ENCODE peak calls at places on chromosome 5, in six cellular contexts. U is uterus, M is tibial artery, O is neural progenitor cell, H is GM12865, Z is heart left ventricle. K is an unnamed sample.

GRCh38 chr5:59079622-59080620 is 497.0 kb downstream of the RAB3C start:
- DNase-seq in U (no peak), M (no peak), O (no peak), H (no peak), Z (no peak), K (no peak)

GRCh38 chr5:80191991-80192398 is 63.9 kb downstream of the SERINC5 start:
- DNase-seq in U (peak; percentile 24), M (no peak), O (peak; percentile 67), H (no peak), Z (peak; percentile 73), K (peak; percentile 43)

GRCh38 chr5:156383510-156383909 is 56.5 kb downstream of the SGCD start:
- DNase-seq in U (no peak), M (no peak), O (no peak), H (no peak), Z (no peak), K (no peak)

GRCh38 chr5:171355302-171355724 is 32.3 kb upstream of the NPM1 start:
- DNase-seq in U (no peak), M (no peak), O (no peak), H (peak; percentile 78), Z (no peak), K (no peak)

GRCh38 chr5:178116406-178116885 is 3.1 kb downstream of the N4BP3 start:
- DNase-seq in U (no peak), M (no peak), O (no peak), H (peak; percentile 88), Z (peak; percentile 56), K (no peak)

GRCh38 chr5:398475-399295 is 44.3 kb upstream of the EXOC3 start:
- DNase-seq in U (no peak), M (no peak), O (no peak), H (no peak), Z (peak; percentile 63), K (no peak)

GRCh38 chr5:128770907-128771306 is 194.4 kb upstream of the SLC27A6 start:
- DNase-seq in U (no peak), M (no peak), O (no peak), H (no peak), Z (no peak), K (no peak)

GRCh38 chr5:14767942-14768837 is 103.4 kb downstream of the ANKH start:
- DNase-seq in U (no peak), M (no peak), O (no peak), H (no peak), Z (no peak), K (no peak)

GRCh38 chr5:72677447-72677846 is 139.0 kb upstream of the TNPO1 start:
- DNase-seq in U (no peak), M (no peak), O (no peak), H (no peak), Z (no peak), K (no peak)

GRCh38 chr5:139064613-139065012 is 133.6 kb downstream of the SIL1 start:
- DNase-seq in U (no peak), M (no peak), O (no peak), H (no peak), Z (no peak), K (peak; percentile 69)

GRCh38 chr5:50751064-50751657 is 84.7 kb downstream of the PARP8 start:
- DNase-seq in U (no peak), M (no peak), O (peak; percentile 74), H (peak; percentile 72), Z (no peak), K (peak; percentile 73)

GRCh38 chr5:76679231-76679630 is 36.7 kb upstream of the F2R start:
- DNase-seq in U (peak; percentile 34), M (no peak), O (no peak), H (no peak), Z (no peak), K (no peak)

GRCh38 chr5:60959156-60959555 is 14.2 kb downstream of the NDUFAF2 start:
- DNase-seq in U (no peak), M (no peak), O (no peak), H (peak; percentile 9), Z (no peak), K (peak; percentile 15)

GRCh38 chr5:153629027-153629426 is 138.6 kb downstream of the GRIA1 start:
- DNase-seq in U (no peak), M (peak; percentile 49), O (peak; percentile 58), H (no peak), Z (no peak), K (no peak)

GRCh38 chr5:163379298-163380155 is 57.9 kb upstream of the CCNG1 start:
- DNase-seq in U (no peak), M (no peak), O (no peak), H (no peak), Z (no peak), K (peak; percentile 66)

GRCh38 chr5:150497274-150497988 is 10.5 kb upstream of the NDST1 start:
- DNase-seq in U (peak; percentile 64), M (peak; percentile 83), O (no peak), H (no peak), Z (no peak), K (peak; percentile 67)

GRCh38 chr5:41128291-41128690 is 57.1 kb upstream of the MROH2B start:
- DNase-seq in U (no peak), M (no peak), O (peak; percentile 28), H (no peak), Z (no peak), K (no peak)

GRCh38 chr5:62152394-62153123 is 153.4 kb upstream of the KIF2A start:
- DNase-seq in U (no peak), M (no peak), O (peak; percentile 33), H (no peak), Z (no peak), K (no peak)

GRCh38 chr5:38722918-38723317 is 122.9 kb upstream of the OSMR start:
- DNase-seq in U (no peak), M (no peak), O (no peak), H (no peak), Z (no peak), K (no peak)

GRCh38 chr5:173028811-173029327 is 27.3 kb upstream of the CREBRF start:
- DNase-seq in U (no peak), M (no peak), O (no peak), H (no peak), Z (no peak), K (no peak)

GRCh38 chr5:76714771-76715483 is 999 bp upstream of the F2R start:
- DNase-seq in U (no peak), M (no peak), O (peak; percentile 60), H (no peak), Z (no peak), K (no peak)

GRCh38 chr5:83567741-83568530 is 96.4 kb downstream of the VCAN start:
- DNase-seq in U (no peak), M (no peak), O (no peak), H (no peak), Z (no peak), K (no peak)

GRCh38 chr5:141517902-141518610 is 29.2 kb downstream of the PCDHGC5 start:
- DNase-seq in U (no peak), M (no peak), O (no peak), H (no peak), Z (no peak), K (no peak)

GRCh38 chr5:141692919-141693848 is 11.2 kb upstream of the ARAP3 start:
- DNase-seq in U (no peak), M (no peak), O (peak; percentile 29), H (peak; percentile 18), Z (no peak), K (peak; percentile 21)

GRCh38 chr5:66891184-66891925 is 295.2 kb downstream of the MAST4 start:
- DNase-seq in U (no peak), M (no peak), O (no peak), H (no peak), Z (no peak), K (peak; percentile 4)

GRCh38 chr5:157778121-157778805 is 34.8 kb downstream of the LSM11 start:
- DNase-seq in U (no peak), M (no peak), O (no peak), H (no peak), Z (no peak), K (peak; percentile 69)

GRCh38 chr5:29238115-29238514 is 1955.4 kb upstream of the CDH6 start:
- DNase-seq in U (no peak), M (no peak), O (no peak), H (no peak), Z (no peak), K (no peak)
- H3K4me3 ChIP-seq in U (no peak overlapping the region), M (no peak overlapping the region), O (no peak overlapping the region), H (no peak overlapping the region), Z (no peak overlapping the region), K (no peak overlapping the region)

DNA sequence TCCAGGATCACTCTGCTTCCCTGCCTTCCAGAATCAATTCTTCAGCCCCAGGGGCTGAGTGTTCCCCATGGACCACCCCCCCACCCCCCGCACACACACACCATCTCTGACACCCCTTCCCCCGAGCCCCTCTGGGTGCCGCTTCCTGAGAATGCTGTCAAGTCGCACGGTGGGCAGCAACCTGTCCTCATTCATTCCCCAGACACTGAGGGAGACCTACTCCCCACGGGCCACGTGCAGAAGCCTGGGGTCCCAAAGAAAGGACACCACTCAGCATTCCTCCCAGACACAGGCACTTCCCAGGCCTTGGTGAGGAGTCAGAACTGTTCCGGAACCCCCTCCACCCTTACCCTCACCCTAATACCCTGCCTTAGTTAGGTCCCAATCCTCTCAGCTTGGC is 12.8 kb downstream of the CPLX2 start:
- DNase-seq in U (no peak), M (no peak), O (no peak), H (no peak), Z (no peak), K (no peak)
- H3K4me3 ChIP-seq in U (no peak overlapping the region), M (no peak overlapping the region), O (no peak overlapping the region), H (no peak overlapping the region), Z (no peak overlapping the region), K (no peak overlapping the region)

DNA sequence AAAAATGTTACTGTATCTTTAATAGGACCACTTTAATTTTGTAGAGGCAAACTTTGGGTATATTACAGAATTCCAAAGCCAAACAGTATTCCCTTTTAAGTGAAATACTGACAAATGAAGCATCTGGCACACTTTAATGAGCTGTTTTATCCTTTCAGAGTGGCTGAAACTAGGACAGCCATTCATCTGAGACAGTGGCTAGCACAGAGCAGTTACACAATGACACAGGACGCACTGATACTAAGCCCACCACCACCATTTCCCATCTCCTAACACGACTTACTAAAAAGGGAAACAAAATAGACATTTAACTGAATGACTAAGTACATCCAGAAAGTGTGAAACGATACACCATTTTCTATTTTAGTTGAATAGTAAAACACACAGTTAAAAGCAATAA is 120.4 kb upstream of the RETREG1 start:
- DNase-seq in U (no peak), M (no peak), O (peak; percentile 41), H (peak; percentile 29), Z (no peak), K (no peak)
- H3K4me3 ChIP-seq in U (no peak overlapping the region), M (no peak overlapping the region), O (peak overlapping the region; percentile 41), H (no peak overlapping the region), Z (no peak overlapping the region), K (no peak overlapping the region)

GRCh38 chr5:10310073-10310779 is 2.5 kb upstream of the CMBL start:
- DNase-seq in U (no peak), M (no peak), O (no peak), H (no peak), Z (no peak), K (peak; percentile 86)
- H3K4me3 ChIP-seq in U (no peak overlapping the region), M (no peak overlapping the region), O (no peak overlapping the region), H (no peak overlapping the region), Z (no peak overlapping the region), K (no peak overlapping the region)